ENCODE peak calls at places on chromosomes 6 and 20, in four cellular contexts. M is keratinocyte, U is fibroblast of mammary gland, V is psoas muscle. G is an unnamed sample.

GRCh38 chr6:53735896-53736295 is 58.9 kb upstream of the LRRC1 start:
- DNase-seq in M (no peak), U (no peak), V (no peak), G (no peak)

GRCh38 chr20:33664762-33665144 is 2.0 kb upstream of the ACTL10 start:
- DNase-seq in M (no peak), U (peak; percentile 28), V (no peak), G (no peak)

GRCh38 chr20:12581644-12582350 is 427.0 kb upstream of the SPTLC3 start:
- DNase-seq in M (no peak), U (no peak), V (no peak), G (no peak)

GRCh38 chr6:1767481-1768246 is 157.9 kb downstream of the FOXC1 start:
- DNase-seq in M (no peak), U (peak; percentile 79), V (peak; percentile 69), G (no peak)

GRCh38 chr20:62685781-62686555 is 22.7 kb upstream of the NTSR1 start:
- DNase-seq in M (no peak), U (no peak), V (no peak), G (no peak)

GRCh38 chr6:49003348-49003747 is 459.7 kb downstream of the MMUT start:
- DNase-seq in M (no peak), U (no peak), V (no peak), G (no peak)

GRCh38 chr20:2820896-2821869 is 5.0 kb downstream of the TMEM239 start:
- DNase-seq in M (no peak), U (no peak), V (no peak), G (no peak)

GRCh38 chr20:35339007-35339406 is 46.8 kb upstream of the FAM83C start:
- DNase-seq in M (no peak), U (peak; percentile 98), V (no peak), G (no peak)

GRCh38 chr6:1603708-1604346 is 5.9 kb upstream of the FOXC1 start:
- DNase-seq in M (no peak), U (no peak), V (no peak), G (no peak)

GRCh38 chr20:23193985-23194384 is 107.9 kb upstream of the CD93 start:
- DNase-seq in M (peak; percentile 17), U (no peak), V (no peak), G (no peak)

GRCh38 chr6:14142816-14143215 is 25.2 kb downstream of the CD83 start:
- DNase-seq in M (no peak), U (no peak), V (no peak), G (no peak)

GRCh38 chr6:26544473-26544872 is 6.3 kb downstream of the HMGN4 start:
- DNase-seq in M (no peak), U (no peak), V (no peak), G (no peak)

GRCh38 chr6:156862711-156863110 is 85.5 kb downstream of the ARID1B start:
- DNase-seq in M (no peak), U (no peak), V (no peak), G (no peak)

GRCh38 chr6:50927816-50928215 is 109.1 kb downstream of the TFAP2B start:
- DNase-seq in M (no peak), U (no peak), V (no peak), G (no peak)

GRCh38 chr20:48875914-48876240 is 45.6 kb upstream of the ARFGEF2 start:
- DNase-seq in M (no peak), U (peak; percentile 81), V (no peak), G (no peak)

GRCh38 chr6:69796081-69796626 is 656 bp downstream of the LMBRD1 start:
- DNase-seq in M (peak; percentile 53), U (peak; percentile 44), V (no peak), G (peak; percentile 50)

GRCh38 chr6:90227693-90228092 is 69.0 kb downstream of the BACH2 start:
- DNase-seq in M (no peak), U (no peak), V (no peak), G (no peak)

GRCh38 chr20:50798650-50799049 is 3.8 kb downstream of the BCAS4 start:
- DNase-seq in M (no peak), U (no peak), V (peak; percentile 9), G (no peak)

GRCh38 chr6:89050697-89051096 is 29.9 kb upstream of the PNRC1 start:
- DNase-seq in M (no peak), U (no peak), V (no peak), G (no peak)

GRCh38 chr6:90495216-90495817 is 91.6 kb downstream of the MAP3K7 start:
- DNase-seq in M (no peak), U (no peak), V (no peak), G (no peak)

GRCh38 chr6:79601020-79601609 is 30.0 kb upstream of the SH3BGRL2 start:
- DNase-seq in M (no peak), U (peak; percentile 71), V (no peak), G (no peak)

GRCh38 chr20:47661714-47662113 is 123.6 kb downstream of the SULF2 start:
- DNase-seq in M (no peak), U (no peak), V (no peak), G (no peak)

GRCh38 chr20:25252686-25253421 is 5.0 kb downstream of the PYGB start:
- DNase-seq in M (no peak), U (no peak), V (no peak), G (no peak)

GRCh38 chr6:38997128-38997761 is 51.3 kb upstream of the GLP1R start:
- DNase-seq in M (no peak), U (peak; percentile 14), V (no peak), G (peak; percentile 26)

GRCh38 chr6:79608334-79609224 is 22.6 kb upstream of the SH3BGRL2 start:
- DNase-seq in M (no peak), U (no peak), V (no peak), G (no peak)

GRCh38 chr20:62923669-62924566 is 2.4 kb downstream of the DIDO1 start:
- DNase-seq in M (no peak), U (no peak), V (no peak), G (no peak)

GRCh38 chr6:80022803-80023202 is 18.4 kb downstream of the TTK start:
- DNase-seq in M (no peak), U (peak; percentile 70), V (no peak), G (no peak)

GRCh38 chr6:146785001-146785585 is 186.3 kb downstream of the ADGB start:
- DNase-seq in M (no peak), U (peak; percentile 55), V (no peak), G (no peak)

GRCh38 chr6:27579973-27580372 is 107.1 kb upstream of the ZNF184 start:
- DNase-seq in M (no peak), U (no peak), V (no peak), G (no peak)

GRCh38 chr6:13357551-13358075 is 29.3 kb upstream of the TBC1D7 start:
- DNase-seq in M (no peak), U (peak; percentile 53), V (no peak), G (no peak)

GRCh38 chr20:59614714-59615113 is 10.4 kb downstream of the PHACTR3 start:
- DNase-seq in M (no peak), U (no peak), V (no peak), G (no peak)
- TF ChIP-seq CTCF in M (no peak), U (no peak), V (no peak), G (no peak)

GRCh38 chr6:140027239-140027638 is 652.8 kb upstream of the CITED2 start:
- DNase-seq in M (no peak), U (no peak), V (no peak), G (no peak)

GRCh38 chr6:140025171-140025570 is 650.7 kb upstream of the CITED2 start:
- DNase-seq in M (no peak), U (no peak), V (no peak), G (no peak)

GRCh38 chr6:140032177-140032576 is 657.7 kb upstream of the CITED2 start:
- DNase-seq in M (no peak), U (peak; percentile 39), V (no peak), G (no peak)

GRCh38 chr6:140026561-140026960 is 652.1 kb upstream of the CITED2 start:
- DNase-seq in M (no peak), U (no peak), V (no peak), G (no peak)

DNA sequence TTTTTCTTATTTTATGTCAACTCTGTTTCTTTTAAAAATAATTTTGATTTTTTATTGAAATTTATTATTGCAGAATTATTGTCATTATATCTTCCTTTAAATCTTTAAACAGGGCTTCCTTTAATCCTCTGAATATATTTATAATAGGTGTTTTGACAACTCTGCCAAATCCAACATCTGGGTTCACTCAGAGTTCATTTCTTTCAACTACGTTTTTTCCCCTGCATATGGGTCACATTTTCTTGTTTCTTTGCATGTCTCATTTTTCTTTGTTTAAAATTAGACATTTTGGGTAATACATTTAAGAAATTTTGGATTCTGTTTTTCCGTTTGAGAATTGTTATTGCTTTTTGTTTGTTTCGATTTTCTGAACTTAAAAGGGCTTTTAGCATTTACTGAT is 655.1 kb upstream of the CITED2 start:
- DNase-seq in M (no peak), U (peak; percentile 31), V (no peak), G (no peak)
- TF ChIP-seq CTCF in M (no peak), U (no peak), V (no peak), G (no peak)

GRCh38 chr6:31792741-31793140 is 2.8 kb downstream of the VARS1 start:
- DNase-seq in M (peak; percentile 61), U (peak; percentile 59), V (no peak), G (no peak)

GRCh38 chr6:31792090-31792374 is 3.5 kb downstream of the VARS1 start:
- DNase-seq in M (no peak), U (no peak), V (no peak), G (no peak)

GRCh38 chr6:31794294-31794865 is 1.2 kb downstream of the VARS1 start:
- DNase-seq in M (no peak), U (peak; percentile 45), V (no peak), G (no peak)

GRCh38 chr6:31794866-31795615 is 511 bp downstream of the VARS1 start:
- DNase-seq in M (no peak), U (no peak), V (no peak), G (no peak)

GRCh38 chr6:31791324-31792089 is 4.0 kb downstream of the VARS1 start:
- DNase-seq in M (no peak), U (peak; percentile 56), V (no peak), G (no peak)
- TF ChIP-seq CTCF in M (peak; percentile 69), U (peak; percentile 72), V (peak; percentile 46), G (no peak)

DNA sequence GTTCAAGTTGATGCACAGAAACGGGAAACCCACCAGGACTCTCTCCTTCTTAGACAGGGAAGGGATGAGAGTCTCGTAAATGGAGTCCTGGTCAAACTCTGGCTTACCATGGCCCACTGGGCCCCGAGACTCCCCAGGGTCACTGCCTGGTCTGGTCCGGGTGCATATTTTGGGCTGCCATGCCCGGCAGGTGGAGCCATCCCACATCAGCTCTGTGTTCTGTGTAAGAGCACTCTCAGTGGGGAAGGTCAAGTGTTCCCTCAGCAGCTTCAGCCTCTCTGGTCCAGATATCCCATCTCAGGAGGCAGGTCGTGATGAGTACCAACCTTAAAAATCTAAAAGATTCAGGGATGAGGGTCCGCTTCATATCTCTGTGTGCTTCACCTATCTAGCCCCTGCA is 138.8 kb downstream of the EDN3 start:
- DNase-seq in M (no peak), U (no peak), V (no peak), G (no peak)
- TF ChIP-seq CTCF in M (no peak), U (no peak), V (no peak), G (no peak)